ENCODE peak calls at places on chromosomes 5 and 9, in eight cellular contexts. One of them, this sample, is unnamed.

GRCh38 chr9:124551472-124552339 is 44.5 kb upstream of the NR5A1 start:
- DNase-seq in SK-N-SH: peak; percentile 66
- DNase-seq in DND-41: peak; percentile 21
- DNase-seq in stomach: peak; percentile 38
- DNase-seq in left lung: no peak
- DNase-seq in neuronal stem cell: peak; percentile 35
- DNase-seq in effector memory CD4-positive, alpha-beta T cell: no peak
- DNase-seq in ovary: no peak
- DNase-seq in this sample: no peak

GRCh38 chr9:109244179-109245132 is 76.4 kb downstream of the EPB41L4B start:
- DNase-seq in SK-N-SH: peak; percentile 71
- DNase-seq in DND-41: peak; percentile 76
- DNase-seq in stomach: peak; percentile 79
- DNase-seq in left lung: peak; percentile 58
- DNase-seq in neuronal stem cell: peak; percentile 79
- DNase-seq in effector memory CD4-positive, alpha-beta T cell: peak; percentile 3
- DNase-seq in ovary: peak; percentile 86
- DNase-seq in this sample: peak; percentile 87

GRCh38 chr9:18798106-18798505 is 234.9 kb downstream of the SAXO1 start:
- DNase-seq in SK-N-SH: no peak
- DNase-seq in DND-41: no peak
- DNase-seq in stomach: no peak
- DNase-seq in left lung: no peak
- DNase-seq in neuronal stem cell: no peak
- DNase-seq in effector memory CD4-positive, alpha-beta T cell: no peak
- DNase-seq in ovary: no peak
- DNase-seq in this sample: no peak

GRCh38 chr5:3634061-3634460 is 38.4 kb downstream of the IRX1 start:
- DNase-seq in SK-N-SH: no peak
- DNase-seq in DND-41: no peak
- DNase-seq in stomach: no peak
- DNase-seq in left lung: no peak
- DNase-seq in neuronal stem cell: no peak
- DNase-seq in effector memory CD4-positive, alpha-beta T cell: no peak
- DNase-seq in ovary: no peak
- DNase-seq in this sample: no peak

GRCh38 chr5:112385566-112385965 is 33.5 kb downstream of the EPB41L4A start:
- DNase-seq in SK-N-SH: no peak
- DNase-seq in DND-41: no peak
- DNase-seq in stomach: no peak
- DNase-seq in left lung: no peak
- DNase-seq in neuronal stem cell: no peak
- DNase-seq in effector memory CD4-positive, alpha-beta T cell: no peak
- DNase-seq in ovary: no peak
- DNase-seq in this sample: no peak

GRCh38 chr5:94081088-94081487 is 339.7 kb upstream of the POU5F2 start:
- DNase-seq in SK-N-SH: no peak
- DNase-seq in DND-41: no peak
- DNase-seq in stomach: no peak
- DNase-seq in left lung: no peak
- DNase-seq in neuronal stem cell: no peak
- DNase-seq in effector memory CD4-positive, alpha-beta T cell: no peak
- DNase-seq in ovary: no peak
- DNase-seq in this sample: no peak

GRCh38 chr9:130220351-130220750 is 45.2 kb upstream of the HMCN2 start:
- DNase-seq in SK-N-SH: peak; percentile 89
- DNase-seq in DND-41: no peak
- DNase-seq in stomach: no peak
- DNase-seq in left lung: no peak
- DNase-seq in neuronal stem cell: no peak
- DNase-seq in effector memory CD4-positive, alpha-beta T cell: no peak
- DNase-seq in ovary: peak; percentile 82
- DNase-seq in this sample: no peak

GRCh38 chr5:150108711-150109605 is 22.6 kb upstream of the CSF1R start:
- DNase-seq in SK-N-SH: peak; percentile 15
- DNase-seq in DND-41: no peak
- DNase-seq in stomach: peak; percentile 8
- DNase-seq in left lung: no peak
- DNase-seq in neuronal stem cell: no peak
- DNase-seq in effector memory CD4-positive, alpha-beta T cell: no peak
- DNase-seq in ovary: no peak
- DNase-seq in this sample: no peak

GRCh38 chr5:113354056-113354455 is 80.7 kb downstream of the TSSK1B start:
- DNase-seq in SK-N-SH: peak; percentile 31
- DNase-seq in DND-41: no peak
- DNase-seq in stomach: no peak
- DNase-seq in left lung: no peak
- DNase-seq in neuronal stem cell: no peak
- DNase-seq in effector memory CD4-positive, alpha-beta T cell: no peak
- DNase-seq in ovary: no peak
- DNase-seq in this sample: no peak

GRCh38 chr5:74200560-74200959 is 440.0 kb downstream of the ENC1 start:
- DNase-seq in SK-N-SH: no peak
- DNase-seq in DND-41: no peak
- DNase-seq in stomach: no peak
- DNase-seq in left lung: no peak
- DNase-seq in neuronal stem cell: no peak
- DNase-seq in effector memory CD4-positive, alpha-beta T cell: no peak
- DNase-seq in ovary: no peak
- DNase-seq in this sample: no peak

GRCh38 chr5:3350781-3351180 is 244.9 kb upstream of the IRX1 start:
- DNase-seq in SK-N-SH: no peak
- DNase-seq in DND-41: no peak
- DNase-seq in stomach: peak; percentile 10
- DNase-seq in left lung: no peak
- DNase-seq in neuronal stem cell: no peak
- DNase-seq in effector memory CD4-positive, alpha-beta T cell: no peak
- DNase-seq in ovary: no peak
- DNase-seq in this sample: no peak

GRCh38 chr5:58530942-58531490 is 39.8 kb downstream of the GAPT start:
- DNase-seq in SK-N-SH: no peak
- DNase-seq in DND-41: no peak
- DNase-seq in stomach: no peak
- DNase-seq in left lung: no peak
- DNase-seq in neuronal stem cell: no peak
- DNase-seq in effector memory CD4-positive, alpha-beta T cell: no peak
- DNase-seq in ovary: no peak
- DNase-seq in this sample: no peak

GRCh38 chr5:82413302-82414042 is 135.3 kb upstream of the RPS23 start:
- DNase-seq in SK-N-SH: no peak
- DNase-seq in DND-41: no peak
- DNase-seq in stomach: no peak
- DNase-seq in left lung: no peak
- DNase-seq in neuronal stem cell: no peak
- DNase-seq in effector memory CD4-positive, alpha-beta T cell: no peak
- DNase-seq in ovary: no peak
- DNase-seq in this sample: no peak

GRCh38 chr9:123678038-123678877 is 251.7 kb downstream of the DENND1A start:
- DNase-seq in SK-N-SH: peak; percentile 57
- DNase-seq in DND-41: no peak
- DNase-seq in stomach: peak; percentile 67
- DNase-seq in left lung: no peak
- DNase-seq in neuronal stem cell: no peak
- DNase-seq in effector memory CD4-positive, alpha-beta T cell: no peak
- DNase-seq in ovary: no peak
- DNase-seq in this sample: peak; percentile 51

GRCh38 chr9:132797861-132798659 is 80.0 kb downstream of the AK8 start:
- DNase-seq in SK-N-SH: peak; percentile 30
- DNase-seq in DND-41: no peak
- DNase-seq in stomach: no peak
- DNase-seq in left lung: no peak
- DNase-seq in neuronal stem cell: no peak
- DNase-seq in effector memory CD4-positive, alpha-beta T cell: no peak
- DNase-seq in ovary: peak; percentile 76
- DNase-seq in this sample: no peak

DNA sequence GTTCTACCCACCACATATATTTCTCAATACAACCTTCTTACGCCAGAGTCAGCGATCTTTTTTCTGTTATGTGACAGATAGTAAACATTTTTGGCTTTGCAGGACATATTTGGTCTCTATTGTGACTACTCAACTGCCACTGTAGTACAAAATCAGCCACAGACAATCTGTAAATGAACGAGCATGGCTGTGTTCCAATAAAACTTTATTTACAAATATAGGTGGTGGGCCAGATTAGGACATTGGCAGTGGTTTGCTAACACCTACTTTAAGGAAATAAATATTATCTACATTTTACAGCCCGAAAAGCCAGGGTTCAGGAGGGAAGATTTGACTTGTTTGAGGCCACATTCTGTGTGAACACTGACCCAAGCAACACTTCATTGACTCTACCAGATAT is 40.2 kb upstream of the FBXW11 start:
- DNase-seq in SK-N-SH: no peak
- DNase-seq in DND-41: no peak
- DNase-seq in stomach: no peak
- DNase-seq in left lung: no peak
- DNase-seq in neuronal stem cell: no peak
- DNase-seq in effector memory CD4-positive, alpha-beta T cell: no peak
- DNase-seq in ovary: no peak
- DNase-seq in this sample: no peak
- H3K27ac ChIP-seq in SK-N-SH: no peak overlapping the region
- H3K27ac ChIP-seq in DND-41: no peak overlapping the region
- H3K27ac ChIP-seq in stomach: no peak overlapping the region
- H3K27ac ChIP-seq in left lung: no peak overlapping the region
- H3K27ac ChIP-seq in neuronal stem cell: no peak overlapping the region
- H3K27ac ChIP-seq in effector memory CD4-positive, alpha-beta T cell: no peak overlapping the region
- H3K27ac ChIP-seq in ovary: no peak overlapping the region
- H3K27ac ChIP-seq in this sample: no peak overlapping the region

GRCh38 chr9:94176582-94176981 is 82.5 kb upstream of the ZNF169 start:
- DNase-seq in SK-N-SH: no peak
- DNase-seq in DND-41: no peak
- DNase-seq in stomach: no peak
- DNase-seq in left lung: no peak
- DNase-seq in neuronal stem cell: no peak
- DNase-seq in effector memory CD4-positive, alpha-beta T cell: no peak
- DNase-seq in ovary: no peak
- DNase-seq in this sample: no peak

GRCh38 chr9:94178927-94179326 is 80.2 kb upstream of the ZNF169 start:
- DNase-seq in SK-N-SH: no peak
- DNase-seq in DND-41: no peak
- DNase-seq in stomach: no peak
- DNase-seq in left lung: no peak
- DNase-seq in neuronal stem cell: no peak
- DNase-seq in effector memory CD4-positive, alpha-beta T cell: no peak
- DNase-seq in ovary: no peak
- DNase-seq in this sample: no peak

GRCh38 chr9:94173632-94174031 is 85.5 kb upstream of the ZNF169 start:
- DNase-seq in SK-N-SH: no peak
- DNase-seq in DND-41: no peak
- DNase-seq in stomach: no peak
- DNase-seq in left lung: no peak
- DNase-seq in neuronal stem cell: no peak
- DNase-seq in effector memory CD4-positive, alpha-beta T cell: no peak
- DNase-seq in ovary: no peak
- DNase-seq in this sample: no peak

GRCh38 chr9:94174164-94174563 is 84.9 kb upstream of the ZNF169 start:
- DNase-seq in SK-N-SH: no peak
- DNase-seq in DND-41: no peak
- DNase-seq in stomach: no peak
- DNase-seq in left lung: no peak
- DNase-seq in neuronal stem cell: no peak
- DNase-seq in effector memory CD4-positive, alpha-beta T cell: no peak
- DNase-seq in ovary: no peak
- DNase-seq in this sample: no peak

DNA sequence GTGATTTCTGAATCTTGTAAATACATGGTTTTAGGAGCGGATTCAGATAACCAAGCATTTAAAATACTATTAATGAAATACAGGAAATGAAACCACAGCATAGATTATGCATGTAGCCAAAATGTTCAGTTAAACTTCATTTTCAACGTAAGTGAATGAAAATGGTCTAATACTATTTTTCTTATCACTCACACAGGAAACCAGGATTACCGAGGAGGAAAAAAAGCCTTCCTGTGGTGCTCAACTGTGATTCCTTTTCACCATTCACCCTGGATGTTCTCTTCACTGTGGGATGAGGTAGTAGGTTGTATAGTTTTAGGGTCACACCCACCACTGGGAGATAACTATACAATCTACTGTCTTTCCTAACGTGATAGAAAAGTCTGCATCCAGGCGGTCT is 83.4 kb upstream of the ZNF169 start:
- DNase-seq in SK-N-SH: no peak
- DNase-seq in DND-41: no peak
- DNase-seq in stomach: no peak
- DNase-seq in left lung: no peak
- DNase-seq in neuronal stem cell: no peak
- DNase-seq in effector memory CD4-positive, alpha-beta T cell: no peak
- DNase-seq in ovary: no peak
- DNase-seq in this sample: no peak
- H3K36me3 ChIP-seq in SK-N-SH: peaks cover 77% of the 10 kb centered on the region
- H3K36me3 ChIP-seq in DND-41: peaks cover 82% of the 10 kb centered on the region
- H3K36me3 ChIP-seq in stomach: peaks cover 26% of the 10 kb centered on the region
- H3K36me3 ChIP-seq in left lung: peaks cover 67% of the 10 kb centered on the region
- H3K36me3 ChIP-seq in neuronal stem cell: peaks cover 97% of the 10 kb centered on the region
- H3K36me3 ChIP-seq in effector memory CD4-positive, alpha-beta T cell: peaks cover 20% of the 10 kb centered on the region
- H3K36me3 ChIP-seq in ovary: no peaks in the 10 kb centered on the region
- H3K36me3 ChIP-seq in this sample: peaks cover 25% of the 10 kb centered on the region

GRCh38 chr9:127197186-127197860 is 67.3 kb upstream of the GARNL3 start:
- DNase-seq in SK-N-SH: no peak
- DNase-seq in DND-41: no peak
- DNase-seq in stomach: no peak
- DNase-seq in left lung: no peak
- DNase-seq in neuronal stem cell: no peak
- DNase-seq in effector memory CD4-positive, alpha-beta T cell: no peak
- DNase-seq in ovary: no peak
- DNase-seq in this sample: no peak
- H3K27ac ChIP-seq in SK-N-SH: no peak overlapping the region
- H3K27ac ChIP-seq in DND-41: no peak overlapping the region
- H3K27ac ChIP-seq in stomach: peak overlapping the region; percentile 6
- H3K27ac ChIP-seq in left lung: no peak overlapping the region
- H3K27ac ChIP-seq in neuronal stem cell: no peak overlapping the region
- H3K27ac ChIP-seq in effector memory CD4-positive, alpha-beta T cell: no peak overlapping the region
- H3K27ac ChIP-seq in ovary: peak overlapping the region; percentile 80
- H3K27ac ChIP-seq in this sample: no peak overlapping the region

GRCh38 chr9:98129451-98129881 is 10.4 kb upstream of the TRIM14 start:
- DNase-seq in SK-N-SH: no peak
- DNase-seq in DND-41: no peak
- DNase-seq in stomach: no peak
- DNase-seq in left lung: peak; percentile 67
- DNase-seq in neuronal stem cell: no peak
- DNase-seq in effector memory CD4-positive, alpha-beta T cell: no peak
- DNase-seq in ovary: no peak
- DNase-seq in this sample: no peak

GRCh38 chr9:98132806-98133631 is 14.0 kb upstream of the TRIM14 start:
- DNase-seq in SK-N-SH: no peak
- DNase-seq in DND-41: no peak
- DNase-seq in stomach: no peak
- DNase-seq in left lung: no peak
- DNase-seq in neuronal stem cell: peak; percentile 32
- DNase-seq in effector memory CD4-positive, alpha-beta T cell: no peak
- DNase-seq in ovary: no peak
- DNase-seq in this sample: peak; percentile 45

GRCh38 chr9:98134702-98135557 is 15.9 kb upstream of the TRIM14 start:
- DNase-seq in SK-N-SH: no peak
- DNase-seq in DND-41: no peak
- DNase-seq in stomach: no peak
- DNase-seq in left lung: no peak
- DNase-seq in neuronal stem cell: no peak
- DNase-seq in effector memory CD4-positive, alpha-beta T cell: no peak
- DNase-seq in ovary: no peak
- DNase-seq in this sample: peak; percentile 41

GRCh38 chr9:98130576-98131228 is 11.7 kb upstream of the TRIM14 start:
- DNase-seq in SK-N-SH: no peak
- DNase-seq in DND-41: no peak
- DNase-seq in stomach: no peak
- DNase-seq in left lung: no peak
- DNase-seq in neuronal stem cell: no peak
- DNase-seq in effector memory CD4-positive, alpha-beta T cell: no peak
- DNase-seq in ovary: no peak
- DNase-seq in this sample: no peak

GRCh38 chr9:98132158-98132557 is 13.1 kb upstream of the TRIM14 start:
- DNase-seq in SK-N-SH: no peak
- DNase-seq in DND-41: no peak
- DNase-seq in stomach: no peak
- DNase-seq in left lung: no peak
- DNase-seq in neuronal stem cell: no peak
- DNase-seq in effector memory CD4-positive, alpha-beta T cell: no peak
- DNase-seq in ovary: no peak
- DNase-seq in this sample: peak; percentile 42
- H3K36me3 ChIP-seq in SK-N-SH: no peaks in the 10 kb centered on the region
- H3K36me3 ChIP-seq in DND-41: no peaks in the 10 kb centered on the region
- H3K36me3 ChIP-seq in stomach: no peaks in the 10 kb centered on the region
- H3K36me3 ChIP-seq in left lung: peaks cover 59% of the 10 kb centered on the region
- H3K36me3 ChIP-seq in neuronal stem cell: no peaks in the 10 kb centered on the region
- H3K36me3 ChIP-seq in effector memory CD4-positive, alpha-beta T cell: peaks cover 47% of the 10 kb centered on the region
- H3K36me3 ChIP-seq in ovary: no peaks in the 10 kb centered on the region
- H3K36me3 ChIP-seq in this sample: peaks cover 74% of the 10 kb centered on the region